ENCODE peak calls at places on chromosomes 6 and 20, in nine cellular contexts. One of them, this sample, is unnamed.

GRCh38 chr6:14354919-14355572 is 237.5 kb downstream of the CD83 start:
- DNase-seq in A549: peak; percentile 21
- DNase-seq in CD8-positive, alpha-beta memory T cell: no peak
- DNase-seq in gastrocnemius medialis: peak; percentile 22
- DNase-seq in small intestine: peak; percentile 86
- DNase-seq in heart right ventricle: peak; percentile 63
- DNase-seq in breast epithelium: no peak
- DNase-seq in body of pancreas: peak; percentile 46
- DNase-seq in cardiac muscle cell: no peak
- DNase-seq in this sample: no peak

GRCh38 chr6:116370717-116371383 is at the start of gene DSE:
- DNase-seq in A549: peak; percentile 55
- DNase-seq in heart right ventricle: peak; percentile 85
- DNase-seq in cardiac muscle cell: peak; percentile 77
- DNase-seq in gastrocnemius medialis: peak; percentile 68
- DNase-seq in CD8-positive, alpha-beta memory T cell: peak; percentile 37
- DNase-seq in breast epithelium: peak; percentile 61
- DNase-seq in body of pancreas: peak; percentile 54
- DNase-seq in small intestine: peak; percentile 37
- DNase-seq in this sample: no peak

GRCh38 chr6:169986171-169986847 is 234.9 kb downstream of the ERMARD start:
- DNase-seq in body of pancreas: no peak
- DNase-seq in gastrocnemius medialis: no peak
- DNase-seq in A549: no peak
- DNase-seq in breast epithelium: peak; percentile 31
- DNase-seq in CD8-positive, alpha-beta memory T cell: no peak
- DNase-seq in heart right ventricle: no peak
- DNase-seq in small intestine: no peak
- DNase-seq in cardiac muscle cell: no peak
- DNase-seq in this sample: no peak

GRCh38 chr6:4961322-4962168 is 42.3 kb downstream of the RPP40 start:
- DNase-seq in A549: no peak
- DNase-seq in small intestine: no peak
- DNase-seq in cardiac muscle cell: no peak
- DNase-seq in heart right ventricle: no peak
- DNase-seq in CD8-positive, alpha-beta memory T cell: no peak
- DNase-seq in gastrocnemius medialis: no peak
- DNase-seq in breast epithelium: no peak
- DNase-seq in body of pancreas: no peak
- DNase-seq in this sample: no peak

GRCh38 chr6:43806041-43806757 is 36.2 kb downstream of the VEGFA start:
- DNase-seq in heart right ventricle: no peak
- DNase-seq in A549: peak; percentile 52
- DNase-seq in cardiac muscle cell: no peak
- DNase-seq in gastrocnemius medialis: no peak
- DNase-seq in body of pancreas: peak; percentile 90
- DNase-seq in small intestine: peak; percentile 99
- DNase-seq in breast epithelium: no peak
- DNase-seq in CD8-positive, alpha-beta memory T cell: no peak
- DNase-seq in this sample: no peak

GRCh38 chr6:18262812-18263560 is 1.3 kb downstream of the DEK start:
- DNase-seq in gastrocnemius medialis: no peak
- DNase-seq in small intestine: peak; percentile 60
- DNase-seq in breast epithelium: no peak
- DNase-seq in A549: peak; percentile 7
- DNase-seq in CD8-positive, alpha-beta memory T cell: peak; percentile 53
- DNase-seq in body of pancreas: no peak
- DNase-seq in heart right ventricle: no peak
- DNase-seq in cardiac muscle cell: no peak
- DNase-seq in this sample: no peak

GRCh38 chr6:130434174-130434873 is 68.5 kb downstream of the TMEM200A start:
- DNase-seq in CD8-positive, alpha-beta memory T cell: no peak
- DNase-seq in cardiac muscle cell: no peak
- DNase-seq in small intestine: no peak
- DNase-seq in body of pancreas: no peak
- DNase-seq in gastrocnemius medialis: no peak
- DNase-seq in breast epithelium: no peak
- DNase-seq in A549: no peak
- DNase-seq in heart right ventricle: no peak
- DNase-seq in this sample: no peak

GRCh38 chr6:12472601-12473038 is 182.5 kb downstream of the EDN1 start:
- DNase-seq in breast epithelium: peak; percentile 55
- DNase-seq in CD8-positive, alpha-beta memory T cell: no peak
- DNase-seq in A549: peak; percentile 50
- DNase-seq in small intestine: peak; percentile 35
- DNase-seq in cardiac muscle cell: no peak
- DNase-seq in body of pancreas: peak; percentile 58
- DNase-seq in gastrocnemius medialis: peak; percentile 72
- DNase-seq in heart right ventricle: peak; percentile 25
- DNase-seq in this sample: no peak

GRCh38 chr6:54621285-54621684 is 225.3 kb upstream of the FAM83B start:
- DNase-seq in small intestine: no peak
- DNase-seq in A549: peak; percentile 11
- DNase-seq in cardiac muscle cell: peak; percentile 16
- DNase-seq in breast epithelium: no peak
- DNase-seq in gastrocnemius medialis: no peak
- DNase-seq in body of pancreas: no peak
- DNase-seq in heart right ventricle: no peak
- DNase-seq in CD8-positive, alpha-beta memory T cell: no peak
- DNase-seq in this sample: peak; percentile 18

GRCh38 chr6:99132026-99132425 is 184.3 kb upstream of the FBXL4 start:
- DNase-seq in CD8-positive, alpha-beta memory T cell: no peak
- DNase-seq in gastrocnemius medialis: no peak
- DNase-seq in heart right ventricle: no peak
- DNase-seq in cardiac muscle cell: no peak
- DNase-seq in A549: no peak
- DNase-seq in breast epithelium: no peak
- DNase-seq in body of pancreas: no peak
- DNase-seq in small intestine: no peak
- DNase-seq in this sample: no peak

GRCh38 chr6:99802396-99803031 is 191.5 kb downstream of the MCHR2 start:
- DNase-seq in A549: no peak
- DNase-seq in heart right ventricle: no peak
- DNase-seq in breast epithelium: no peak
- DNase-seq in body of pancreas: peak; percentile 38
- DNase-seq in CD8-positive, alpha-beta memory T cell: no peak
- DNase-seq in gastrocnemius medialis: no peak
- DNase-seq in cardiac muscle cell: no peak
- DNase-seq in small intestine: no peak
- DNase-seq in this sample: peak; percentile 67

DNA sequence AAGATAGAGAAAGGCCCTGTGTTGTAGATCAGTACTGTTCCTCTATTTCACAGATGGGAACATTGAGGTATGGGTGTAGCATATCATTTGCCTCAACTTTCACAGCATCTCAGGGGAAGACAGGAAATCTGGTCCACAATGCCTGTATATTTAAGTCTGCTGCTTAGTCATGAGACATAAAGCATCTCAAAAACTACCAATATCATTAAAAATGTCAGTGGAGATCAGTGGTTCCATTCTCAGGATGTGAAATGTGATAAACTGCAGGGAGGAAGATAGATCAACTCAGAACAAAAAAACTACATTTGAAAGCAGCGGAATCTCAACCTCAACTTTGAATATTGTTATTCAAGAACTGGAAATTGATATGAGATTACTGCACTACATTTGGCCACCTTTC is 192.9 kb upstream of the PREP start:
- DNase-seq in A549: no peak
- DNase-seq in body of pancreas: no peak
- DNase-seq in gastrocnemius medialis: no peak
- DNase-seq in cardiac muscle cell: no peak
- DNase-seq in small intestine: no peak
- DNase-seq in CD8-positive, alpha-beta memory T cell: no peak
- DNase-seq in breast epithelium: no peak
- DNase-seq in heart right ventricle: no peak
- DNase-seq in this sample: no peak
- H3K4me1 ChIP-seq in A549: peaks cover 95% of the 10 kb centered on the region
- H3K4me1 ChIP-seq in body of pancreas: no peaks in the 10 kb centered on the region
- H3K4me1 ChIP-seq in gastrocnemius medialis: peaks cover 2% of the 10 kb centered on the region
- H3K4me1 ChIP-seq in cardiac muscle cell: peaks cover 5% of the 10 kb centered on the region
- H3K4me1 ChIP-seq in small intestine: no peaks in the 10 kb centered on the region
- H3K4me1 ChIP-seq in CD8-positive, alpha-beta memory T cell: peaks cover 6% of the 10 kb centered on the region
- H3K4me1 ChIP-seq in breast epithelium: no peaks in the 10 kb centered on the region
- H3K4me1 ChIP-seq in heart right ventricle: peaks cover 34% of the 10 kb centered on the region
- H3K4me1 ChIP-seq in this sample: no peaks in the 10 kb centered on the region

DNA sequence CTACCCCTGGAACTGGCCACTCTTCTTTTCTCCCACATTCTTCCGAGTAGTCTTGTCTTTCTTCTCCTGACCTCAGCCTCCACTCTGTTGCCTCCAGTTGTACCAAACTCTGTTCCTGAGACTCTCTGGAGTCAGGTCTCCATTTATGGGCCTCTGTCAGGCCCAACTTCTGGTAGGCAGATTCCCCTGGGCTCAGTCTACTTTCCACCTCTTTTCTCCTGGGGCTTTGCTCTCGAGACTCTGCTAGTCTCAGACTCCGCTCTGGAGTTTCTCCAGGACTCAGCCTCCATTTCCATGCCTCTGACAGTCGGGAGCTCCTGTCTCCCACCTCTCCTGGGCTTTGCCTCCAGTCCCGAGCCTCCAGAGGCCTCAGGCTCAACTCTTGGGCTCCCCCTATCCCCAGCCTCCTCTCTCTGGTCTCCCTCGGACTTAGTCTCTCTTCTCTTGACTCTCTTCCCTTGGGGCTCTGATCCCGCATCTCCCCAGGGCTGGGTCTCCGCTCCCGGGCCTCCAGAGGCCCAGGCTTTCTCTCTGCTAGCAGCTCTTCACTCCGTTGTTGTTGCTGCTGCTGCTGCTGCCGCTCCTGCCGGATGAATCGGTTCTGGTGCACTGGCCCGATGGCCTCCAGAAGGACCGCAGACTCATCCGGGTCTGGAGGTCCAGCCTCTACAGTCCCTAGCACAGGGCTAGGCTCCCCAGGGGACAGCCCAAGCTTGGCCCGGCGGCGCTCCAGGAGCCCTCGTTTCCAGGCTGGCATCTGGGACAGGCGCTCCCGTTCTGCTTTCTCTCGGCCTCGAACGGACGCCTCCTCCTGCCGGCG is 1.1 kb downstream of the PPP1R18 start:
- DNase-seq in small intestine: no peak
- DNase-seq in body of pancreas: no peak
- DNase-seq in breast epithelium: no peak
- DNase-seq in heart right ventricle: peak; percentile 40
- DNase-seq in A549: no peak
- DNase-seq in CD8-positive, alpha-beta memory T cell: peak; percentile 27
- DNase-seq in gastrocnemius medialis: no peak
- DNase-seq in cardiac muscle cell: no peak
- DNase-seq in this sample: no peak
- H3K4me1 ChIP-seq in small intestine: no peaks in the 10 kb centered on the region
- H3K4me1 ChIP-seq in body of pancreas: peaks cover 69% of the 10 kb centered on the region
- H3K4me1 ChIP-seq in breast epithelium: peaks cover 16% of the 10 kb centered on the region
- H3K4me1 ChIP-seq in heart right ventricle: peaks cover 80% of the 10 kb centered on the region
- H3K4me1 ChIP-seq in A549: peaks cover 62% of the 10 kb centered on the region
- H3K4me1 ChIP-seq in CD8-positive, alpha-beta memory T cell: peaks cover 46% of the 10 kb centered on the region
- H3K4me1 ChIP-seq in gastrocnemius medialis: peaks cover 42% of the 10 kb centered on the region
- H3K4me1 ChIP-seq in cardiac muscle cell: peaks cover 60% of the 10 kb centered on the region
- H3K4me1 ChIP-seq in this sample: peaks cover 16% of the 10 kb centered on the region

GRCh38 chr6:42511803-42512422 is 51.9 kb upstream of the UBR2 start:
- DNase-seq in A549: no peak
- DNase-seq in cardiac muscle cell: no peak
- DNase-seq in body of pancreas: no peak
- DNase-seq in small intestine: no peak
- DNase-seq in breast epithelium: no peak
- DNase-seq in gastrocnemius medialis: no peak
- DNase-seq in heart right ventricle: no peak
- DNase-seq in CD8-positive, alpha-beta memory T cell: no peak
- DNase-seq in this sample: no peak

GRCh38 chr6:42514746-42515145 is 49.1 kb upstream of the UBR2 start:
- DNase-seq in gastrocnemius medialis: no peak
- DNase-seq in breast epithelium: no peak
- DNase-seq in heart right ventricle: no peak
- DNase-seq in A549: no peak
- DNase-seq in small intestine: no peak
- DNase-seq in CD8-positive, alpha-beta memory T cell: no peak
- DNase-seq in body of pancreas: no peak
- DNase-seq in cardiac muscle cell: no peak
- DNase-seq in this sample: no peak

GRCh38 chr6:42510795-42511194 is 53.0 kb upstream of the UBR2 start:
- DNase-seq in heart right ventricle: no peak
- DNase-seq in cardiac muscle cell: no peak
- DNase-seq in breast epithelium: no peak
- DNase-seq in CD8-positive, alpha-beta memory T cell: no peak
- DNase-seq in A549: no peak
- DNase-seq in body of pancreas: no peak
- DNase-seq in gastrocnemius medialis: no peak
- DNase-seq in small intestine: no peak
- DNase-seq in this sample: no peak

GRCh38 chr6:42509765-42510164 is 54.1 kb upstream of the UBR2 start:
- DNase-seq in small intestine: no peak
- DNase-seq in heart right ventricle: no peak
- DNase-seq in gastrocnemius medialis: no peak
- DNase-seq in body of pancreas: no peak
- DNase-seq in A549: no peak
- DNase-seq in breast epithelium: no peak
- DNase-seq in cardiac muscle cell: no peak
- DNase-seq in CD8-positive, alpha-beta memory T cell: no peak
- DNase-seq in this sample: no peak

DNA sequence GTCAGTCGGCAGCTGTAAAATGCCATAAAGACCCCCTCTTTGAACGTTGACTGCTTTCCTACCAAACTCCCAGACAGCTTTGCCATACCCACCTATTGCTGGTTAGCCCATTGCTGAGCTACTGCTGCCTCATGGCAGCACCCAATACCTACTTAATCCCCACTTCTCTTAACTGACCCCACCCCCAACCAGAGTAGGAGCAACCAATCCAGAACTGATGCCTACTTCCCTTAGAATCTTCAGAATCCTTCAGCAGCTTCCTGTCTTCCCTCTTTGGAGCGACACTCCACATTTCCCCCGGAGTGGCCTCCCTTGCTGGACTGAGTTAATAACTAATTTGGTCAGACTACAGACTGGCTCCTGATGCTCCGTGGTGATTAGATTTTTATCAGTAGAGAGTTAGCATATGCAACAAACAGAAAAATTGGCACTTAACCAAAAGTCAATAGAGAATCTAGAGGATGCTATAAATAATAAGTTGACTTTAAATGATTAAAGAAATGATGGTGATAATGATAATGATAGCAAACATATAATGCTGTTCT is 51.3 kb upstream of the UBR2 start:
- DNase-seq in cardiac muscle cell: no peak
- DNase-seq in breast epithelium: no peak
- DNase-seq in heart right ventricle: no peak
- DNase-seq in gastrocnemius medialis: no peak
- DNase-seq in A549: no peak
- DNase-seq in small intestine: no peak
- DNase-seq in CD8-positive, alpha-beta memory T cell: no peak
- DNase-seq in body of pancreas: no peak
- DNase-seq in this sample: no peak
- H3K4me1 ChIP-seq in cardiac muscle cell: no peaks in the 10 kb centered on the region
- H3K4me1 ChIP-seq in breast epithelium: no peaks in the 10 kb centered on the region
- H3K4me1 ChIP-seq in heart right ventricle: no peaks in the 10 kb centered on the region
- H3K4me1 ChIP-seq in gastrocnemius medialis: no peaks in the 10 kb centered on the region
- H3K4me1 ChIP-seq in A549: peaks cover 6% of the 10 kb centered on the region
- H3K4me1 ChIP-seq in small intestine: no peaks in the 10 kb centered on the region
- H3K4me1 ChIP-seq in CD8-positive, alpha-beta memory T cell: no peaks in the 10 kb centered on the region
- H3K4me1 ChIP-seq in body of pancreas: no peaks in the 10 kb centered on the region
- H3K4me1 ChIP-seq in this sample: no peaks in the 10 kb centered on the region

DNA sequence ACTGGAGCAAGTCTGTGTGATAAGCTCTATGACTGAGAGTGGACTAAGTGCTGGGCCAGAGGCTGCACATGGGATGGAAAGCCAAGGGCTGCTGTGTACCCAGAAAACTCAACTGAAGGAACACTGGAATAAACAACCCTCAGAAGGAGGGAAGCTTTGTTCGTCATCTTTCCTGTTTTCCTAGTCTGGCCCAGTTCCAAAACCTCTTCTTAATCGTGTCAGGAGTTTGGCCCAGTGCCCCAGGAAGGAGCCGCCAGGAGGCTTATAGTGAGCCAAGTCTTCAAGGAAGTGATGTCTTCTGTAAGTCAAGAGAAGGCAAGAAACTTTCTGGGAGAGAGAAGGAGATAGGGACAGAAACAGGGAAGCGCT is 23.3 kb upstream of the TOP1 start:
- DNase-seq in gastrocnemius medialis: peak; percentile 84
- DNase-seq in CD8-positive, alpha-beta memory T cell: no peak
- DNase-seq in A549: peak; percentile 85
- DNase-seq in body of pancreas: peak; percentile 92
- DNase-seq in small intestine: peak; percentile 96
- DNase-seq in heart right ventricle: peak; percentile 82
- DNase-seq in breast epithelium: peak; percentile 90
- DNase-seq in cardiac muscle cell: no peak
- DNase-seq in this sample: no peak
- H3K4me1 ChIP-seq in gastrocnemius medialis: peaks cover 28% of the 10 kb centered on the region
- H3K4me1 ChIP-seq in CD8-positive, alpha-beta memory T cell: peaks cover 26% of the 10 kb centered on the region
- H3K4me1 ChIP-seq in A549: peaks cover 56% of the 10 kb centered on the region
- H3K4me1 ChIP-seq in body of pancreas: peaks cover 34% of the 10 kb centered on the region
- H3K4me1 ChIP-seq in small intestine: peaks cover 14% of the 10 kb centered on the region
- H3K4me1 ChIP-seq in heart right ventricle: peaks cover 41% of the 10 kb centered on the region
- H3K4me1 ChIP-seq in breast epithelium: no peaks in the 10 kb centered on the region
- H3K4me1 ChIP-seq in cardiac muscle cell: no peaks in the 10 kb centered on the region
- H3K4me1 ChIP-seq in this sample: no peaks in the 10 kb centered on the region

This sample was measured in iPS DF 6.9.